ENCODE peak calls at places on chromosomes 2 and 18, in six cellular contexts. L, H, C, G, Q and J are unnamed samples.

GRCh38 chr2:120914839-120915521 is 179.3 kb downstream of the GLI2 start:
- DNase-seq in L (no peak), H (no peak), C (peak; percentile 46), G (peak; percentile 96), Q (peak; percentile 92), J (no peak)

GRCh38 chr2:108325756-108326155 is 37.1 kb downstream of the SULT1C2 start:
- DNase-seq in L (no peak), H (no peak), C (no peak), G (no peak), Q (no peak), J (no peak)

GRCh38 chr2:84243788-84244627 is 215.1 kb downstream of the SUCLG1 start:
- DNase-seq in L (no peak), H (no peak), C (no peak), G (no peak), Q (no peak), J (no peak)

GRCh38 chr2:174122185-174122584 is 126.1 kb downstream of the OLA1 start:
- DNase-seq in L (no peak), H (no peak), C (no peak), G (no peak), Q (no peak), J (no peak)

GRCh38 chr2:83342860-83343329 is 1116.2 kb downstream of the SUCLG1 start:
- DNase-seq in L (no peak), H (no peak), C (no peak), G (no peak), Q (no peak), J (no peak)

GRCh38 chr2:229141626-229142025 is 129.5 kb downstream of the PID1 start:
- DNase-seq in L (no peak), H (no peak), C (peak; percentile 3), G (peak; percentile 53), Q (no peak), J (no peak)

GRCh38 chr2:109647636-109648035 is 33.5 kb downstream of the SOWAHC start:
- DNase-seq in L (no peak), H (no peak), C (no peak), G (peak; percentile 34), Q (no peak), J (no peak)

GRCh38 chr18:42425025-42425424 is 470.0 kb downstream of the PIK3C3 start:
- DNase-seq in L (no peak), H (no peak), C (no peak), G (no peak), Q (no peak), J (no peak)

GRCh38 chr2:9249036-9249800 is 42.6 kb downstream of the ASAP2 start:
- DNase-seq in L (no peak), H (no peak), C (no peak), G (peak; percentile 59), Q (peak; percentile 57), J (no peak)

GRCh38 chr2:226483745-226484619 is 315.6 kb downstream of the IRS1 start:
- DNase-seq in L (no peak), H (no peak), C (no peak), G (peak; percentile 34), Q (no peak), J (no peak)

GRCh38 chr2:18536100-18536499 is 24.4 kb downstream of the RDH14 start:
- DNase-seq in L (no peak), H (no peak), C (no peak), G (no peak), Q (peak; percentile 72), J (no peak)

GRCh38 chr18:38688402-38688801 is 1122.8 kb upstream of the CELF4 start:
- DNase-seq in L (no peak), H (no peak), C (no peak), G (no peak), Q (no peak), J (no peak)

GRCh38 chr2:227370791-227371312 is 8.3 kb downstream of the TM4SF20 start:
- DNase-seq in L (no peak), H (no peak), C (peak; percentile 67), G (peak; percentile 87), Q (no peak), J (no peak)

GRCh38 chr18:23964282-23965238 is 50.0 kb upstream of the TTC39C start:
- DNase-seq in L (no peak), H (no peak), C (no peak), G (no peak), Q (no peak), J (no peak)

GRCh38 chr2:204665244-204665643 is 120.0 kb downstream of the PARD3B start:
- DNase-seq in L (no peak), H (no peak), C (peak; percentile 60), G (peak; percentile 58), Q (no peak), J (no peak)

DNA sequence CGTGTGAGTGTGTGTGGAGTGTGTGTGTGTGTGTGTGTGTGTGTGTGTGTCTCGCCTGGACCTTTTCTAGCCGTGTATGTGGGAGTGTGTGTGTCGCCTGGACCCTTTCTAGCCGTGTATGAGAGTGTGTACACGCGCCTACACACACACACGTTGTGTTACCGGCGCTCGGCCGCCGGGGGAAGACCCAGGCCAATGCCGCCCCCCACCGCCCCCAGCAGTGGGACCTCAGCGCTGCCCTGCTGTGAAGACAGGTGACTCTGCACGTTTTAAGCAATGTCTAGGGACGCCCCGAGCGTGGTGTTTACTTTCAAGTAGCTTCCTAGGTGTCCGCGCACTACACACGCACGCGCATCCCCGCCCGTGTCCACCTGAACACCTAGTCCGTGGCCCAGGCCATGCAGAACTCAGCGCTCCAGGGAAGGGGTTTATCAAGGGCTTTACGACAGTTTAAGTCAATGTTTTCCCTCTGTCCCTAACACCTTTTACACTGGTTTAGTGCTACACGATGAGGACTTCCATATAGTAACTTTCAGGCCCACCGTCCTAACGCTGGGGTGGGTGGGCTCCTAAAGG is 1.2 kb upstream of the BCL2 start:
- DNase-seq in L (peak; percentile 25), H (peak; percentile 28), C (no peak), G (peak; percentile 63), Q (peak; percentile 40), J (peak; percentile 55)
- TF ChIP-seq CTCF in L (no peak), H (peak; percentile 7), C (no peak), G (no peak), Q (no peak), J (no peak)

GRCh38 chr2:10686176-10686575 is 3.6 kb downstream of the NOL10 start:
- DNase-seq in L (no peak), H (no peak), C (no peak), G (no peak), Q (no peak), J (no peak)
- TF ChIP-seq CTCF in L (no peak), H (no peak), C (no peak), G (no peak), Q (no peak), J (no peak)

GRCh38 chr2:119431976-119432881 is 575 bp downstream of the TMEM37 start:
- DNase-seq in L (no peak), H (no peak), C (peak; percentile 41), G (peak; percentile 66), Q (peak; percentile 37), J (no peak)

GRCh38 chr2:119429225-119430000 is 2.2 kb upstream of the TMEM37 start:
- DNase-seq in L (no peak), H (no peak), C (peak; percentile 12), G (peak; percentile 44), Q (no peak), J (no peak)

GRCh38 chr2:119430023-119430498 is 1.6 kb upstream of the TMEM37 start:
- DNase-seq in L (no peak), H (no peak), C (no peak), G (no peak), Q (no peak), J (no peak)

GRCh38 chr2:119432882-119433522 is 1.3 kb downstream of the TMEM37 start:
- DNase-seq in L (no peak), H (no peak), C (no peak), G (no peak), Q (no peak), J (no peak)

DNA sequence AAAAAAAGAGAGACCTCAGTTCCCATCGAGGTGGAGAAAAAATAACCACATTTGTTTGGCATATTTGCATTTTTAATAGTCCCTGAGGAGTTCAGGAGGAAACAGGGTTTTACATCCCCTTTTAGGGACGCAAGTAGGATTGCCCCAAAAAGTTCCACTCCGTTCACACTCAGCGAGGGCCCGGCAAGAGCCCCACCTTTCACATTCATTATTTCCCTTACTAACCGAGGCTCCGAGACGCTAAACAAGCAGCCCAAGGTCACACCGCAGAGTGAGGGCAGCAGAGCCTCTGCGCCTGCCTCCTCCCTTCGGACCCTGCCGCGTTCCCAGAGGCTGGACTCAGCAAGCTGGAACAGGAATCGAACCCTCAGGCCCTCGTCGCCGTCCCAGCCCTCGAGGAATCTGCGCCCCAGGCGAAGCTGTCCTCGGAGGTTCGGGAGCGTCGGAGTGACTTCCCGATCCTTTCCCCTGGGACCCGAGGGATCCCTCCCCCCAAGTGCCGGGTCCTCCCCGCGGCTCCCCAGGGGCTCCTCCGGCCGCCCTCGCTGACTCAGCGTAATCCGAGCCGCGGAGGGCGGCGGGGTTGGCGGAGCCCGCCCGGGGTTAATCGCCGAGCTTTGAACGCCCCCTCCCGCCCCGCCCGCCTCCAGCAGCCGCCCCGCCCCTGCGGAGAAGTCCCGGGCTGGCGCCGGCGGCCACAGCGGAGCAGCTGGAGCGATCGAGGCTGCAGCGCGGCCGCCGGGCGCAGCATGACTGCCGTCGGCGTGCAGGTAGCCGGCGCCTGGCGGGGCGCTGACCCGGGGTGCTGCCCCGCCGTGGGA is at the start of gene TMEM37:
- DNase-seq in L (peak; percentile 53), H (peak; percentile 72), C (peak; percentile 16), G (peak; percentile 81), Q (peak; percentile 52), J (peak; percentile 55)
- TF ChIP-seq CTCF in L (no peak), H (no peak), C (no peak), G (no peak), Q (no peak), J (no peak)

GRCh38 chr2:167258712-167259111 is 370.4 kb downstream of the XIRP2 start:
- DNase-seq in L (no peak), H (no peak), C (no peak), G (no peak), Q (no peak), J (no peak)

GRCh38 chr2:167265004-167265403 is 376.7 kb downstream of the XIRP2 start:
- DNase-seq in L (no peak), H (no peak), C (no peak), G (no peak), Q (no peak), J (no peak)

GRCh38 chr2:167265722-167266121 is 377.4 kb downstream of the XIRP2 start:
- DNase-seq in L (no peak), H (no peak), C (no peak), G (no peak), Q (no peak), J (no peak)

DNA sequence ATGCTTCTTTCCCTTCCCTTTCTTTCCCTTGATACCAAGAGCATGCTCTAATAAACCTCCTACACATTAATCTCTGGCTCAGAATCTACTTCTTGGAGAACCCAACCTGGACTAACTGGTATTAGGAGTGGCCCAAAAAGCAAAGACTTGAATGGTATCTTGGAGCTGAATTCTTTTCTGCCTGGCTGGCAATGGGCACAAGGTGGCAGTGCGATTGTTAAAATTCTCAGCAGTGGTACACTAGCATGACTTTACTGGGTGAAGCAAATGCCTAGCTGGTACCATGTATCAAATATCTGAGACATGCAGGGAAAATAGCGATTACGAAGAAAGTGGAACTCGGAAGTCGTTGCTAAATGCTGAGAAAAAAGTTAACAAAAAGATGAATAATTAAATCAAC is 376.1 kb downstream of the XIRP2 start:
- DNase-seq in L (no peak), H (no peak), C (no peak), G (peak; percentile 11), Q (peak; percentile 25), J (no peak)
- TF ChIP-seq CTCF in L (no peak), H (peak; percentile 34), C (peak; percentile 53), G (peak; percentile 20), Q (no peak), J (no peak)